ENCODE peak calls at places on chromosomes 4 and X, in five cellular contexts. M is HFFc6, C is NCI-H1930, L is ovary, K is iPS DF 6.9. D is an unnamed sample.
A peak's percentile ranks its signal among the peaks of the same experiment; 100 is the strongest.

GRCh38 chr4:113539408-113539807 is 222.1 kb downstream of the CAMK2D start:
- DNase-seq in M (peak; percentile 75), C (no peak), L (no peak), K (no peak), D (no peak)

GRCh38 chr4:152773953-152774352 is 5.6 kb downstream of the TIGD4 start:
- DNase-seq in M (no peak), C (no peak), L (no peak), K (no peak), D (no peak)

GRCh38 chrX:34598360-34598759 is 58.7 kb downstream of the TMEM47 start:
- DNase-seq in M (no peak), C (no peak), L (no peak), K (no peak), D (no peak)

GRCh38 chr4:136861081-136861480 is 671.2 kb downstream of the PCDH18 start:
- DNase-seq in M (no peak), C (no peak), L (no peak), K (no peak), D (no peak)

GRCh38 chrX:153643431-153644351 is 3.3 kb upstream of the DUSP9 start:
- DNase-seq in M (no peak), C (peak; percentile 7), L (no peak), K (no peak), D (no peak)

GRCh38 chr4:185210102-185210981 is 944 bp downstream of the SNX25 start:
- DNase-seq in M (peak; percentile 36), C (no peak), L (peak; percentile 70), K (no peak), D (no peak)

GRCh38 chrX:153476628-153477027 is 6.3 kb upstream of the HAUS7 start:
- DNase-seq in M (peak; percentile 18), C (no peak), L (peak; percentile 55), K (no peak), D (no peak)

GRCh38 chrX:39397561-39398200 is 596.4 kb downstream of the MID1IP1 start:
- DNase-seq in M (no peak), C (no peak), L (no peak), K (no peak), D (no peak)

GRCh38 chr4:1648962-1649361 is 35.2 kb downstream of the FAM53A start:
- DNase-seq in M (no peak), C (no peak), L (no peak), K (no peak), D (no peak)

GRCh38 chr4:30945586-30945985 is 225.4 kb downstream of the PCDH7 start:
- DNase-seq in M (no peak), C (no peak), L (no peak), K (no peak), D (no peak)

GRCh38 chrX:77742788-77743476 is 43.1 kb downstream of the ATRX start:
- DNase-seq in M (no peak), C (no peak), L (no peak), K (no peak), D (no peak)

GRCh38 chr4:111208970-111209369 is 586.1 kb upstream of the PITX2 start:
- DNase-seq in M (no peak), C (no peak), L (no peak), K (no peak), D (no peak)

GRCh38 chrX:11287505-11287904 is 5.7 kb upstream of the AMELX start:
- DNase-seq in M (no peak), C (no peak), L (no peak), K (no peak), D (no peak)

GRCh38 chrX:129590596-129590995 is 50.5 kb downstream of the OCRL start:
- DNase-seq in M (no peak), C (no peak), L (no peak), K (no peak), D (no peak)

GRCh38 chr4:146243141-146243882 is 29.0 kb downstream of the REELD1 start:
- DNase-seq in M (peak; percentile 15), C (no peak), L (no peak), K (no peak), D (no peak)

GRCh38 chrX:151697537-151697936 is 2.3 kb downstream of the PRRG3 start:
- DNase-seq in M (peak; percentile 60), C (no peak), L (no peak), K (no peak), D (no peak)

GRCh38 chrX:134548844-134549205 is 88.9 kb downstream of the HPRT1 start:
- DNase-seq in M (no peak), C (no peak), L (no peak), K (no peak), D (no peak)

GRCh38 chr4:137694138-137694537 is 161.8 kb upstream of the PCDH18 start:
- DNase-seq in M (no peak), C (no peak), L (peak; percentile 49), K (no peak), D (no peak)

GRCh38 chr4:5037553-5038551 is 13.4 kb upstream of the STK32B start:
- DNase-seq in M (peak; percentile 94), C (no peak), L (no peak), K (no peak), D (no peak)

GRCh38 chrX:144768540-144768939 is 478.8 kb upstream of the SPANXN1 start:
- DNase-seq in M (no peak), C (no peak), L (no peak), K (no peak), D (no peak)

GRCh38 chr4:83369825-83370639 is 35.4 kb upstream of the HPSE start:
- DNase-seq in M (no peak), C (no peak), L (no peak), K (no peak), D (no peak)

GRCh38 chrX:104922206-104922621 is 298.3 kb downstream of the TEX13A start:
- DNase-seq in M (peak; percentile 62), C (peak; percentile 45), L (peak; percentile 40), K (peak; percentile 45), D (peak; percentile 63)

GRCh38 chr4:1851575-1852415 is 4.2 kb downstream of the LETM1 start:
- DNase-seq in M (no peak), C (no peak), L (no peak), K (no peak), D (no peak)

GRCh38 chr4:3489451-3489962 is 26.4 kb downstream of the DOK7 start:
- DNase-seq in M (no peak), C (peak; percentile 9), L (no peak), K (no peak), D (no peak)

GRCh38 chrX:49999048-49999447 is 76.7 kb downstream of the CLCN5 start:
- DNase-seq in M (no peak), C (no peak), L (no peak), K (no peak), D (no peak)

GRCh38 chrX:119655125-119655524 is 37.8 kb downstream of the SEPTIN6 start:
- DNase-seq in M (peak; percentile 78), C (no peak), L (peak; percentile 58), K (no peak), D (no peak)

GRCh38 chrX:39388730-39389129 is 587.5 kb downstream of the MID1IP1 start:
- DNase-seq in M (no peak), C (no peak), L (no peak), K (no peak), D (no peak)

GRCh38 chrX:69429339-69430014 is 74.6 kb upstream of the NALF2 start:
- DNase-seq in M (no peak), C (no peak), L (no peak), K (no peak), D (no peak)

GRCh38 chr4:158667651-158668198 is 4.0 kb downstream of the C4orf46 start:
- DNase-seq in M (no peak), C (no peak), L (no peak), K (no peak), D (no peak)

D was measured in NCI-H1048.